ENCODE peak calls at places on chromosomes 2 and 18, in seven cellular contexts. One of them, this sample, is unnamed.

GRCh38 chr18:3248062-3248669 is 565 bp downstream of the MYL12A start:
- DNase-seq in heart left ventricle: no peak
- DNase-seq in body of pancreas: no peak
- DNase-seq in heart right ventricle: peak; percentile 50
- DNase-seq in CD8-positive, alpha-beta memory T cell: no peak
- DNase-seq in uterus: peak; percentile 51
- DNase-seq in neuronal stem cell: peak; percentile 39
- DNase-seq in this sample: no peak

GRCh38 chr2:233982421-233983121 is 65.4 kb downstream of the TRPM8 start:
- DNase-seq in heart left ventricle: no peak
- DNase-seq in body of pancreas: no peak
- DNase-seq in heart right ventricle: no peak
- DNase-seq in CD8-positive, alpha-beta memory T cell: no peak
- DNase-seq in uterus: no peak
- DNase-seq in neuronal stem cell: no peak
- DNase-seq in this sample: no peak

GRCh38 chr2:4047961-4048891 is 344.9 kb downstream of the DCDC2C start:
- DNase-seq in heart left ventricle: no peak
- DNase-seq in body of pancreas: no peak
- DNase-seq in heart right ventricle: no peak
- DNase-seq in CD8-positive, alpha-beta memory T cell: no peak
- DNase-seq in uterus: no peak
- DNase-seq in neuronal stem cell: no peak
- DNase-seq in this sample: no peak

GRCh38 chr2:112625474-112626114 is 20.1 kb upstream of the SLC20A1 start:
- DNase-seq in heart left ventricle: no peak
- DNase-seq in body of pancreas: no peak
- DNase-seq in heart right ventricle: no peak
- DNase-seq in CD8-positive, alpha-beta memory T cell: no peak
- DNase-seq in uterus: no peak
- DNase-seq in neuronal stem cell: no peak
- DNase-seq in this sample: no peak

GRCh38 chr2:15753811-15754702 is 162.4 kb downstream of the DDX1 start:
- DNase-seq in heart left ventricle: no peak
- DNase-seq in body of pancreas: no peak
- DNase-seq in heart right ventricle: no peak
- DNase-seq in CD8-positive, alpha-beta memory T cell: no peak
- DNase-seq in uterus: no peak
- DNase-seq in neuronal stem cell: no peak
- DNase-seq in this sample: no peak

GRCh38 chr2:203551653-203552250 is 16.7 kb upstream of the RAPH1 start:
- DNase-seq in heart left ventricle: peak; percentile 28
- DNase-seq in body of pancreas: no peak
- DNase-seq in heart right ventricle: no peak
- DNase-seq in CD8-positive, alpha-beta memory T cell: no peak
- DNase-seq in uterus: peak; percentile 70
- DNase-seq in neuronal stem cell: no peak
- DNase-seq in this sample: no peak

GRCh38 chr2:160309585-160309984 is 109.5 kb upstream of the ITGB6 start:
- DNase-seq in heart left ventricle: no peak
- DNase-seq in body of pancreas: no peak
- DNase-seq in heart right ventricle: no peak
- DNase-seq in CD8-positive, alpha-beta memory T cell: no peak
- DNase-seq in uterus: no peak
- DNase-seq in neuronal stem cell: no peak
- DNase-seq in this sample: no peak

GRCh38 chr2:11502740-11503292 is 31.0 kb upstream of the GREB1 start:
- DNase-seq in heart left ventricle: no peak
- DNase-seq in body of pancreas: no peak
- DNase-seq in heart right ventricle: no peak
- DNase-seq in CD8-positive, alpha-beta memory T cell: no peak
- DNase-seq in uterus: peak; percentile 3
- DNase-seq in neuronal stem cell: no peak
- DNase-seq in this sample: no peak

GRCh38 chr18:44731866-44732555 is 51.3 kb downstream of the SETBP1 start:
- DNase-seq in heart left ventricle: no peak
- DNase-seq in body of pancreas: no peak
- DNase-seq in heart right ventricle: no peak
- DNase-seq in CD8-positive, alpha-beta memory T cell: no peak
- DNase-seq in uterus: no peak
- DNase-seq in neuronal stem cell: no peak
- DNase-seq in this sample: no peak

GRCh38 chr2:120866071-120866470 is 130.4 kb downstream of the GLI2 start:
- DNase-seq in heart left ventricle: no peak
- DNase-seq in body of pancreas: no peak
- DNase-seq in heart right ventricle: no peak
- DNase-seq in CD8-positive, alpha-beta memory T cell: no peak
- DNase-seq in uterus: no peak
- DNase-seq in neuronal stem cell: no peak
- DNase-seq in this sample: no peak

GRCh38 chr2:151410485-151410833 is 757 bp downstream of the RIF1 start:
- DNase-seq in heart left ventricle: peak; percentile 24
- DNase-seq in body of pancreas: peak; percentile 26
- DNase-seq in heart right ventricle: no peak
- DNase-seq in CD8-positive, alpha-beta memory T cell: peak; percentile 20
- DNase-seq in uterus: no peak
- DNase-seq in neuronal stem cell: peak; percentile 31
- DNase-seq in this sample: peak; percentile 44

GRCh38 chr2:60553992-60554648 is 666 bp upstream of the BCL11A start:
- DNase-seq in heart left ventricle: peak; percentile 58
- DNase-seq in body of pancreas: peak; percentile 61
- DNase-seq in heart right ventricle: no peak
- DNase-seq in CD8-positive, alpha-beta memory T cell: no peak
- DNase-seq in uterus: no peak
- DNase-seq in neuronal stem cell: no peak
- DNase-seq in this sample: peak; percentile 64

GRCh38 chr2:195606179-195606578 is 50.8 kb upstream of the SLC39A10 start:
- DNase-seq in heart left ventricle: no peak
- DNase-seq in body of pancreas: no peak
- DNase-seq in heart right ventricle: no peak
- DNase-seq in CD8-positive, alpha-beta memory T cell: no peak
- DNase-seq in uterus: no peak
- DNase-seq in neuronal stem cell: no peak
- DNase-seq in this sample: no peak

DNA sequence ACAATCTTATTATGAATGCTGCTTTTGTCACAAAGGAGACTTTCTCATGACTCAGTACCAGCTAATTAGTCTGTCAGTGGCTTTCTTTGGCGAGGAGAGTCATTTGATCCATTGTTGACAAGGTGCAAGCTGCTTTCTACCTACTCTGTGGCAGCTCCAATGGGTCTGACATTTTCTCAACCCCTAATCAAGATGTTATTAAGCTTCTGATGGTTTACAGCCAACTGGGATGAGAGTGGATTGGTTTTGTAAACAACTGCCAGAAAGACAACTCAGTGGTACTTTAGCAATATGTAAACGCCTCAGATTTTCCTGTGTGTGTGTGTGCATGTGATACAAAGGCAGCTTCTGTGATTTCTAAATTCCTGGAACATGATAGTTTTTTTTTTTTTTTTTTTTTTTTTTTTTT is 8.2 kb upstream of the CLIP4 start:
- DNase-seq in heart left ventricle: no peak
- DNase-seq in body of pancreas: no peak
- DNase-seq in heart right ventricle: no peak
- DNase-seq in CD8-positive, alpha-beta memory T cell: no peak
- DNase-seq in uterus: no peak
- DNase-seq in neuronal stem cell: no peak
- DNase-seq in this sample: no peak
- H3K27ac ChIP-seq in heart left ventricle: no peak overlapping the region
- H3K27ac ChIP-seq in body of pancreas: no peak overlapping the region
- H3K27ac ChIP-seq in heart right ventricle: no peak overlapping the region
- H3K27ac ChIP-seq in CD8-positive, alpha-beta memory T cell: no peak overlapping the region
- H3K27ac ChIP-seq in uterus: no peak overlapping the region
- H3K27ac ChIP-seq in neuronal stem cell: peak overlapping the region; percentile 46
- H3K27ac ChIP-seq in this sample: no peak overlapping the region

GRCh38 chr2:227161947-227162346 is 2.1 kb downstream of the COL4A4 start:
- DNase-seq in heart left ventricle: no peak
- DNase-seq in body of pancreas: no peak
- DNase-seq in heart right ventricle: no peak
- DNase-seq in CD8-positive, alpha-beta memory T cell: no peak
- DNase-seq in uterus: no peak
- DNase-seq in neuronal stem cell: no peak
- DNase-seq in this sample: no peak

GRCh38 chr2:227163998-227164744 is at the start of the genes COL4A3 and COL4A4:
- DNase-seq in heart left ventricle: peak; percentile 77
- DNase-seq in body of pancreas: peak; percentile 69
- DNase-seq in heart right ventricle: peak; percentile 69
- DNase-seq in CD8-positive, alpha-beta memory T cell: no peak
- DNase-seq in uterus: peak; percentile 23
- DNase-seq in neuronal stem cell: peak; percentile 31
- DNase-seq in this sample: peak; percentile 37

GRCh38 chr2:227164745-227165350 is 424 bp downstream of the COL4A3 start:
- DNase-seq in heart left ventricle: peak; percentile 40
- DNase-seq in body of pancreas: peak; percentile 43
- DNase-seq in heart right ventricle: no peak
- DNase-seq in CD8-positive, alpha-beta memory T cell: no peak
- DNase-seq in uterus: no peak
- DNase-seq in neuronal stem cell: peak; percentile 17
- DNase-seq in this sample: peak; percentile 20

GRCh38 chr2:227160164-227160563 is 3.8 kb downstream of the COL4A4 start:
- DNase-seq in heart left ventricle: no peak
- DNase-seq in body of pancreas: no peak
- DNase-seq in heart right ventricle: no peak
- DNase-seq in CD8-positive, alpha-beta memory T cell: no peak
- DNase-seq in uterus: no peak
- DNase-seq in neuronal stem cell: no peak
- DNase-seq in this sample: no peak

DNA sequence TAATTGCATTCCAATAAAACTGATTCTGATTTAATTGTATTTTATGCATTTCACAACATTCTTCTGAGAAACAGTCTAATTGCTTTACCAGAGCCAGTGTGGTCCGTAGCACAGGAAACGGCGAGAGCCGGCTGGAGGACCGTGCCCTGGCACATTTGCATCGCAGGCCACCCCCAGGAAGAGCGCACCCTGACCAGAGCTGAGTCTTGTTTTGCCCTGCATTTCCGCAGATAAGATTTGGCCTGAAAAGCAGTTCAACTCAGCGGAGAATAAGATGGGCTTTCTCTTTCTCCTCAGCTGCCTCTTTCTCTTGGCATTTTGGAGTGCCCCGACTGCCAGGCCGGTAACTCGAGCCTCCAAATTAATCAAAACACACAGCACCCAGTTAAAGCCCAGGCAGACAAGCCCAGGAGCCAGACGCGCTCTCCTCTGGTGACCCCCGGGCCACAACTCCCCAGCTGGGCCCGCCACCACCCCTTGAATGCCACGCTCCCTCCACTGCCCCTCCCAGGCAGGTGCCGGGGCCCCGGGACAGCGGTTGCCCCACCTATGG is 484 bp downstream of the COL4A4 start:
- DNase-seq in heart left ventricle: peak; percentile 46
- DNase-seq in body of pancreas: peak; percentile 19
- DNase-seq in heart right ventricle: no peak
- DNase-seq in CD8-positive, alpha-beta memory T cell: no peak
- DNase-seq in uterus: no peak
- DNase-seq in neuronal stem cell: no peak
- DNase-seq in this sample: no peak
- H3K27ac ChIP-seq in heart left ventricle: peak overlapping the region; percentile 70
- H3K27ac ChIP-seq in body of pancreas: no peak overlapping the region
- H3K27ac ChIP-seq in heart right ventricle: peak overlapping the region; percentile 73
- H3K27ac ChIP-seq in CD8-positive, alpha-beta memory T cell: no peak overlapping the region
- H3K27ac ChIP-seq in uterus: no peak overlapping the region
- H3K27ac ChIP-seq in neuronal stem cell: no peak overlapping the region
- H3K27ac ChIP-seq in this sample: no peak overlapping the region

GRCh38 chr2:106139575-106139935 is 54.5 kb downstream of the UXS1 start:
- DNase-seq in heart left ventricle: no peak
- DNase-seq in body of pancreas: no peak
- DNase-seq in heart right ventricle: no peak
- DNase-seq in CD8-positive, alpha-beta memory T cell: no peak
- DNase-seq in uterus: no peak
- DNase-seq in neuronal stem cell: no peak
- DNase-seq in this sample: no peak
- H3K27ac ChIP-seq in heart left ventricle: no peak overlapping the region
- H3K27ac ChIP-seq in body of pancreas: no peak overlapping the region
- H3K27ac ChIP-seq in heart right ventricle: no peak overlapping the region
- H3K27ac ChIP-seq in CD8-positive, alpha-beta memory T cell: no peak overlapping the region
- H3K27ac ChIP-seq in uterus: no peak overlapping the region
- H3K27ac ChIP-seq in neuronal stem cell: no peak overlapping the region
- H3K27ac ChIP-seq in this sample: no peak overlapping the region

GRCh38 chr18:8526316-8526715 is 82.9 kb upstream of the RAB12 start:
- DNase-seq in heart left ventricle: no peak
- DNase-seq in body of pancreas: no peak
- DNase-seq in heart right ventricle: no peak
- DNase-seq in CD8-positive, alpha-beta memory T cell: no peak
- DNase-seq in uterus: no peak
- DNase-seq in neuronal stem cell: no peak
- DNase-seq in this sample: no peak

GRCh38 chr18:8525692-8526091 is 83.5 kb upstream of the RAB12 start:
- DNase-seq in heart left ventricle: no peak
- DNase-seq in body of pancreas: no peak
- DNase-seq in heart right ventricle: no peak
- DNase-seq in CD8-positive, alpha-beta memory T cell: no peak
- DNase-seq in uterus: no peak
- DNase-seq in neuronal stem cell: peak; percentile 5
- DNase-seq in this sample: peak; percentile 46

GRCh38 chr18:8529609-8530008 is 79.6 kb upstream of the RAB12 start:
- DNase-seq in heart left ventricle: no peak
- DNase-seq in body of pancreas: no peak
- DNase-seq in heart right ventricle: no peak
- DNase-seq in CD8-positive, alpha-beta memory T cell: no peak
- DNase-seq in uterus: no peak
- DNase-seq in neuronal stem cell: no peak
- DNase-seq in this sample: no peak
- H3K27ac ChIP-seq in heart left ventricle: no peak overlapping the region
- H3K27ac ChIP-seq in body of pancreas: no peak overlapping the region
- H3K27ac ChIP-seq in heart right ventricle: no peak overlapping the region
- H3K27ac ChIP-seq in CD8-positive, alpha-beta memory T cell: no peak overlapping the region
- H3K27ac ChIP-seq in uterus: no peak overlapping the region
- H3K27ac ChIP-seq in neuronal stem cell: no peak overlapping the region
- H3K27ac ChIP-seq in this sample: no peak overlapping the region

GRCh38 chr2:37389395-37389794 is 45.0 kb downstream of the QPCT start:
- DNase-seq in heart left ventricle: no peak
- DNase-seq in body of pancreas: no peak
- DNase-seq in heart right ventricle: no peak
- DNase-seq in CD8-positive, alpha-beta memory T cell: no peak
- DNase-seq in uterus: no peak
- DNase-seq in neuronal stem cell: no peak
- DNase-seq in this sample: no peak

GRCh38 chr2:37389984-37390765 is 45.7 kb downstream of the QPCT start:
- DNase-seq in heart left ventricle: no peak
- DNase-seq in body of pancreas: no peak
- DNase-seq in heart right ventricle: peak; percentile 26
- DNase-seq in CD8-positive, alpha-beta memory T cell: peak; percentile 20
- DNase-seq in uterus: peak; percentile 72
- DNase-seq in neuronal stem cell: no peak
- DNase-seq in this sample: peak; percentile 43

GRCh38 chr2:37387143-37387835 is 42.9 kb downstream of the QPCT start:
- DNase-seq in heart left ventricle: no peak
- DNase-seq in body of pancreas: no peak
- DNase-seq in heart right ventricle: no peak
- DNase-seq in CD8-positive, alpha-beta memory T cell: no peak
- DNase-seq in uterus: no peak
- DNase-seq in neuronal stem cell: no peak
- DNase-seq in this sample: no peak

GRCh38 chr2:37390777-37391176 is 46.3 kb downstream of the QPCT start:
- DNase-seq in heart left ventricle: no peak
- DNase-seq in body of pancreas: no peak
- DNase-seq in heart right ventricle: no peak
- DNase-seq in CD8-positive, alpha-beta memory T cell: no peak
- DNase-seq in uterus: no peak
- DNase-seq in neuronal stem cell: no peak
- DNase-seq in this sample: no peak

GRCh38 chr2:37388074-37388473 is 43.6 kb downstream of the QPCT start:
- DNase-seq in heart left ventricle: no peak
- DNase-seq in body of pancreas: no peak
- DNase-seq in heart right ventricle: no peak
- DNase-seq in CD8-positive, alpha-beta memory T cell: no peak
- DNase-seq in uterus: no peak
- DNase-seq in neuronal stem cell: no peak
- DNase-seq in this sample: no peak
- H3K27ac ChIP-seq in heart left ventricle: no peak overlapping the region
- H3K27ac ChIP-seq in body of pancreas: no peak overlapping the region
- H3K27ac ChIP-seq in heart right ventricle: no peak overlapping the region
- H3K27ac ChIP-seq in CD8-positive, alpha-beta memory T cell: no peak overlapping the region
- H3K27ac ChIP-seq in uterus: no peak overlapping the region
- H3K27ac ChIP-seq in neuronal stem cell: no peak overlapping the region
- H3K27ac ChIP-seq in this sample: no peak overlapping the region

This sample was measured in WERI-Rb-1.